ENCODE peak calls at places on chromosomes 5 and 9, in eight cellular contexts. H, C, P, Q, B, K, D and J are unnamed samples.
A peak's percentile ranks its signal among the peaks of the same experiment; 100 is the strongest.

GRCh38 chr9:100098241-100098886 is 436 bp downstream of the ERP44 start:
- DNase-seq in H (peak; percentile 42), C (peak; percentile 41), P (no peak), Q (peak; percentile 38), B (peak; percentile 85), K (peak; percentile 54), D (peak; percentile 21), J (no peak)

GRCh38 chr5:71471193-71471592 is 15.7 kb downstream of the BDP1 start:
- DNase-seq in H (no peak), C (no peak), P (no peak), Q (no peak), B (peak; percentile 25), K (peak; percentile 59), D (no peak), J (no peak)

GRCh38 chr9:89153618-89154017 is 25.0 kb downstream of the SHC3 start:
- DNase-seq in H (no peak), C (no peak), P (no peak), Q (no peak), B (peak; percentile 97), K (peak; percentile 94), D (no peak), J (no peak)

GRCh38 chr5:7904170-7904569 is 35.2 kb downstream of the MTRR start:
- DNase-seq in H (no peak), C (no peak), P (no peak), Q (no peak), B (peak; percentile 72), K (peak; percentile 81), D (no peak), J (no peak)

GRCh38 chr5:67166460-67166871 is 30.1 kb downstream of the CD180 start:
- DNase-seq in H (peak; percentile 11), C (peak; percentile 82), P (peak; percentile 22), Q (no peak), B (peak; percentile 8), K (no peak), D (peak; percentile 55), J (peak; percentile 66)

GRCh38 chr5:180289433-180289832 is 2.5 kb downstream of the MAPK9 start:
- DNase-seq in H (no peak), C (no peak), P (no peak), Q (no peak), B (peak; percentile 31), K (no peak), D (no peak), J (no peak)

GRCh38 chr5:92605591-92605990 is 975.4 kb downstream of the NR2F1-AS1 start:
- DNase-seq in H (no peak), C (no peak), P (no peak), Q (no peak), B (no peak), K (no peak), D (no peak), J (no peak)

GRCh38 chr9:68793605-68794343 is 88.7 kb downstream of the PIP5K1B start:
- DNase-seq in H (no peak), C (no peak), P (no peak), Q (no peak), B (peak; percentile 17), K (no peak), D (no peak), J (no peak)

GRCh38 chr9:106970219-106970975 is 107.4 kb downstream of the ZNF462 start:
- DNase-seq in H (no peak), C (no peak), P (no peak), Q (no peak), B (no peak), K (peak; percentile 35), D (no peak), J (no peak)

GRCh38 chr9:132412089-132412488 is 2.1 kb downstream of the CFAP77 start:
- DNase-seq in H (no peak), C (peak; percentile 29), P (no peak), Q (no peak), B (peak; percentile 17), K (no peak), D (no peak), J (no peak)